ENCODE peak calls at places on chromosomes 5 and 9, in five cellular contexts. L, E, V, C and D are unnamed samples.

GRCh38 chr9:136011376-136011702 is 50.2 kb upstream of the UBAC1 start:
- DNase-seq in L (no peak), E (no peak), V (no peak), C (no peak), D (no peak)

GRCh38 chr5:10452768-10453331 is 11.2 kb downstream of the ROPN1L start:
- DNase-seq in L (peak), E (peak), V (peak), C (peak), D (peak)

GRCh38 chr5:132094393-132095076 is 20.9 kb downstream of the CSF2 start:
- DNase-seq in L (peak), E (no peak), V (no peak), C (no peak), D (no peak)

GRCh38 chr9:12680757-12681156 is 12.4 kb upstream of the TYRP1 start:
- DNase-seq in L (no peak), E (no peak), V (no peak), C (no peak), D (no peak)

GRCh38 chr5:111235635-111236034 is 11.5 kb downstream of the CAMK4 start:
- DNase-seq in L (no peak), E (no peak), V (no peak), C (no peak), D (no peak)

GRCh38 chr5:156460496-156460895 is 133.5 kb downstream of the SGCD start:
- DNase-seq in L (no peak), E (no peak), V (no peak), C (no peak), D (no peak)

GRCh38 chr9:97518909-97519307 is 17.4 kb downstream of the TMOD1 start:
- DNase-seq in L (no peak), E (peak), V (no peak), C (no peak), D (peak)

GRCh38 chr5:53478411-53479044 is 1.9 kb upstream of the FST start:
- DNase-seq in L (peak), E (peak), V (peak), C (no peak), D (peak)

GRCh38 chr5:143214458-143214857 is 189.0 kb downstream of the NR3C1 start:
- DNase-seq in L (no peak), E (no peak), V (no peak), C (no peak), D (no peak)

GRCh38 chr5:58452566-58453258 is 7.2 kb downstream of the PLK2 start:
- DNase-seq in L (no peak), E (no peak), V (no peak), C (no peak), D (no peak)

GRCh38 chr9:24841993-24842392 is 296.3 kb upstream of the IZUMO3 start:
- DNase-seq in L (no peak), E (no peak), V (no peak), C (no peak), D (no peak)

GRCh38 chr5:88967633-88968585 is 84.9 kb upstream of the MEF2C start:
- DNase-seq in L (no peak), E (no peak), V (no peak), C (no peak), D (no peak)

GRCh38 chr5:83924171-83924570 is 203.5 kb upstream of the HAPLN1 start:
- DNase-seq in L (no peak), E (no peak), V (no peak), C (no peak), D (no peak)

GRCh38 chr5:83428126-83428525 is 43.4 kb upstream of the VCAN start:
- DNase-seq in L (peak), E (no peak), V (no peak), C (no peak), D (no peak)

GRCh38 chr5:18745988-18746615 is 1111.8 kb downstream of the TAF11L14 start:
- DNase-seq in L (peak), E (peak), V (peak), C (peak), D (no peak)

GRCh38 chr5:1103505-1104326 is 8.1 kb downstream of the SLC12A7 start:
- DNase-seq in L (peak), E (peak), V (no peak), C (no peak), D (no peak)

GRCh38 chr5:17132444-17133083 is 84.9 kb upstream of the BASP1 start:
- DNase-seq in L (no peak), E (peak), V (peak), C (no peak), D (peak)

GRCh38 chr5:150623152-150623877 is 17.1 kb upstream of the SYNPO start:
- DNase-seq in L (no peak), E (no peak), V (no peak), C (no peak), D (no peak)

GRCh38 chr9:21873540-21874221 is 71.2 kb downstream of the MTAP start:
- DNase-seq in L (no peak), E (no peak), V (no peak), C (no peak), D (no peak)

GRCh38 chr9:127556871-127557270 is 55.2 kb upstream of the STXBP1 start:
- DNase-seq in L (no peak), E (no peak), V (no peak), C (no peak), D (no peak)

GRCh38 chr5:69010443-69010842 is 83.4 kb upstream of the SLC30A5 start:
- DNase-seq in L (no peak), E (no peak), V (no peak), C (no peak), D (no peak)

GRCh38 chr9:28332648-28333047 is 759.4 kb upstream of the C9orf72 start:
- DNase-seq in L (no peak), E (no peak), V (no peak), C (no peak), D (no peak)

GRCh38 chr5:90932052-90932699 is 373.6 kb downstream of the ADGRV1 start:
- DNase-seq in L (peak), E (peak), V (peak), C (peak), D (peak)

GRCh38 chr9:2673161-2673560 is 44.1 kb upstream of the KCNV2 start:
- DNase-seq in L (no peak), E (no peak), V (no peak), C (no peak), D (no peak)

GRCh38 chr5:4994994-4995393 is 145.1 kb upstream of the ADAMTS16 start:
- DNase-seq in L (no peak), E (no peak), V (no peak), C (no peak), D (no peak)

GRCh38 chr9:121071356-121071755 is 3.4 kb upstream of the CNTRL start:
- DNase-seq in L (no peak), E (no peak), V (no peak), C (no peak), D (no peak)
- TF ChIP-seq FOXM1 in L (no peak), E (no peak), V (no peak), C (no peak), D (no peak)

DNA sequence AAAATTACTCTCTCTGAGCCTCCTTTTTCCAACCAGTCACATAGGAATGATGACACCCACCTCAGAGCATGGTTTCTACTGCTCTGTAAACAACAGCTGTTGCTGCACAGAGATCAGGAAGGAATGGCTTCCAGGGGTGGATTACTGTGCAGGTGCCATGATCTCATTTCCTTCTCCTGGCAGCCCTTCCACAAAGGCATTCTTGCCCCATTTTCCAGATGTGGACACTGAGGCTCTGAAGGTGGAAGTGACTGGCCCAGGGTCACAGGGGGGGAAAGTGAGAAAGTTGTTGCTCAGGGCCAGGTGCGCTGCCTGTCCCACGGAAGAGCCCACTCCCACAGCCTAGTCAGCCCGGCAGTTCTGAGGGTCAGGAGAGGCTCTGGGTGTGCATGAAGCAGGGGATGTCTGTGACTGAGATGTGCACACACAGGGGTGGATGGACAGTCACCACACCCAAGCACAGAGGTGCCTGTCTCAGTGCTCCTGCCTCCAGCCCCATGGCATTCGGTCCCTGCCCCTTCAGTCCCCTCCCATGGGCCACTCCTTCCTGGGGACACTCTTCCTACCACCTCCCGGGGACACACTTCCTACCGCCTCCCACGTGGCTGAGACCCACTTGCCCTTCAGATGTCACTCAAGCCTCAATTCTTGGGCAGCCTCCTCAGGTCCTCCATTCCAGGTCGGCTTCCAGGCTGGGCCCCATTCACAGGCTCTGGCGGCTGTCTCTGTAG is 17.0 kb downstream of the FGFR4 start:
- DNase-seq in L (no peak), E (no peak), V (no peak), C (no peak), D (no peak)
- TF ChIP-seq FOXM1 in L (no peak), E (no peak), V (no peak), C (no peak), D (no peak)

GRCh38 chr5:96712100-96712746 is 50.0 kb downstream of the CAST start:
- DNase-seq in L (no peak), E (no peak), V (no peak), C (no peak), D (no peak)

GRCh38 chr5:96708600-96708999 is 46.4 kb downstream of the CAST start:
- DNase-seq in L (no peak), E (no peak), V (no peak), C (no peak), D (no peak)

GRCh38 chr5:96706433-96707111 is 44.4 kb downstream of the CAST start:
- DNase-seq in L (no peak), E (no peak), V (no peak), C (no peak), D (no peak)

GRCh38 chr5:96714450-96714849 is 52.3 kb downstream of the CAST start:
- DNase-seq in L (no peak), E (no peak), V (no peak), C (no peak), D (no peak)

GRCh38 chr5:96709152-96709821 is 47.1 kb downstream of the CAST start:
- DNase-seq in L (no peak), E (no peak), V (no peak), C (no peak), D (no peak)
- TF ChIP-seq FOXM1 in L (no peak), E (no peak), V (no peak), C (no peak), D (no peak)

GRCh38 chr5:67238191-67238590 is 41.6 kb upstream of the CD180 start:
- DNase-seq in L (no peak), E (no peak), V (no peak), C (no peak), D (no peak)

GRCh38 chr5:67235399-67236110 is 39.0 kb upstream of the CD180 start:
- DNase-seq in L (peak), E (no peak), V (no peak), C (no peak), D (no peak)

GRCh38 chr5:67233075-67233474 is 36.5 kb upstream of the CD180 start:
- DNase-seq in L (no peak), E (no peak), V (no peak), C (no peak), D (no peak)

DNA sequence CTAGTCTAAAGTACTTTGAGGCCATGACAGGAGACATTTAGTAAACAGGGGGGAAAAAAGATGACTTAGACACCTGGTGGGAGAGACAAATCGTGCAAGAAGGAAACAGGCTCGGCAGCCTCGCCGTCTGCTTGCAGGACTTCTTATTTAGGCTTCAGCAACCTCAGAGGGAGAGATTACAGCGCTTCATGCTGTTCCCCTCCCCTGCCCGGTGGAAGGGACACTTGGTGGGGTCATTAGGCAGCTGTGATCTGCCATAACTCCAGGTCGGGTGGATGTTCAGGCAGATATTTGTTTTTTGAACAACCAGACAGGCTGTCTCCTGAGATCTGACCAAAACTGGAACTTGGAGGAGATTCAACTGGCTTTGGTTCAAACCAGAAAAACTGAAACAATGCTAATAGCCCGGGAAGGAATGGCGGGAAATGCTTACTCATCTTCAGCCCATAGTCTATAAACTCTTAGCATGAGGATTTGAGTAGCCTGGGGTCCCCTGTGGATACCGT is 38.1 kb upstream of the CD180 start:
- DNase-seq in L (peak), E (peak), V (no peak), C (no peak), D (no peak)
- TF ChIP-seq FOXM1 in L (no peak), E (no peak), V (peak), C (no peak), D (no peak)

GRCh38 chr5:15555176-15555575 is 55.2 kb downstream of the FBXL7 start:
- DNase-seq in L (no peak), E (no peak), V (no peak), C (no peak), D (no peak)

GRCh38 chr5:15554542-15554941 is 54.6 kb downstream of the FBXL7 start:
- DNase-seq in L (no peak), E (no peak), V (no peak), C (no peak), D (no peak)

GRCh38 chr5:15566306-15566705 is 66.3 kb downstream of the FBXL7 start:
- DNase-seq in L (no peak), E (no peak), V (no peak), C (no peak), D (no peak)

GRCh38 chr5:15560421-15560820 is 60.4 kb downstream of the FBXL7 start:
- DNase-seq in L (no peak), E (no peak), V (no peak), C (no peak), D (no peak)
- TF ChIP-seq FOXM1 in L (no peak), E (no peak), V (no peak), C (no peak), D (no peak)

DNA sequence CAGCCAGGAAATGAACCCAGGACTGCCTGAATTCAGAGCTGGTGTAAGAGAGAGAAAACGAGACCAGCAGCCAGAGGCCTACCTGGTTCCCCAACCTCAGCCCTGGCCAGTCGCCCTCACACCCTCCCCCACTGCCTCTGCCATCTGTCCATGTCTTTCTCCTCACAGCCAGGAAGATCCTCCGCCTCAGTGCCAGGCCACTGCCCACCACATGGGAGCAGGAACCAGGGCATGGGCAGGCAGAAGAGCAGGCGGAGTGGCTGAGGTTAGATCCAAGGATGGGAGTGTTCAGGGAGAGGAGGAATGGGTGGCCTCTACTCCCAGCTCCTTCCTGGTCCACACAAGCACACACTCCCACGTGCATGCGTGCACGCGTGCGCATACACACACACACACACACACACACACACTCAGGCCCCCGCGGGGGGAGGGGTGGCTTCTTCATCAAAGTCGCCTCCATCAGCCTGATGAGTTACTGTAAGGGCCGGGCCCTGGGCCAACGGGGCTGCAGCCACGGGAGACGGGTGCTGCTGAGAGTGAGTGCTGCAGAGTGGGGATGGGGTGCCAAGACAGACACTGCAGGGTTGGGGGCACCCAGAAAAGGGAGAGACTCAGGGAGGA is 18.2 kb downstream of the CNTFR start:
- DNase-seq in L (no peak), E (no peak), V (peak), C (no peak), D (no peak)
- TF ChIP-seq FOXM1 in L (no peak), E (no peak), V (no peak), C (no peak), D (no peak)